ENCODE peak calls at places on chromosome 19, in five cellular contexts. K is Ammon's horn; D is HFFc6; I is stimulated activated CD4-positive, alpha-beta T cell treated with anti-CD3 and anti-CD28 coated beads, Interleukin-1b, Interleukin-23, amount 100 ng/mL, for 24 hours; Y is NCI-H1092 treated with DMSO at 0.1 percent for 48 hours. W is an unnamed sample.

GRCh38 chr19:18297308-18297707 is 15.9 kb upstream of the JUND start:
- DNase-seq in I (no peak), Y (no peak), D (peak), K (no peak), W (no peak)

GRCh38 chr19:37551123-37551993 is 43.2 kb downstream of the ZNF571 start:
- DNase-seq in K (no peak), I (peak), Y (no peak), D (no peak), W (no peak)

GRCh38 chr19:53102186-53102585 is 1.0 kb downstream of the ZNF160 start:
- DNase-seq in Y (no peak), I (no peak), D (no peak), K (peak), W (no peak)

GRCh38 chr19:29660835-29661234 is 4.4 kb upstream of the PLEKHF1 start:
- DNase-seq in Y (no peak), D (no peak), I (no peak), K (no peak), W (no peak)

GRCh38 chr19:50496189-50497029 is 14.6 kb downstream of the JOSD2 start:
- DNase-seq in D (no peak), Y (no peak), I (no peak), K (peak), W (peak)

GRCh38 chr19:54173951-54174817 is 1.2 kb upstream of the TMC4 start:
- DNase-seq in I (no peak), D (no peak), Y (no peak), K (no peak), W (no peak)

GRCh38 chr19:1884291-1884718 is 991 bp downstream of the ABHD17A start:
- DNase-seq in I (no peak), K (no peak), D (no peak), Y (no peak), W (no peak)

GRCh38 chr19:50202962-50203280 is 501 bp upstream of the MYH14 start:
- DNase-seq in K (no peak), D (no peak), Y (no peak), I (no peak), W (no peak)

GRCh38 chr19:54607782-54608150 is 14.3 kb downstream of the LILRA1 start:
- DNase-seq in I (no peak), Y (no peak), K (no peak), D (no peak), W (no peak)

GRCh38 chr19:6825076-6825774 is 52.7 kb downstream of the VAV1 start:
- DNase-seq in I (no peak), Y (no peak), D (no peak), K (no peak), W (peak)

GRCh38 chr19:8610041-8610927 is at the start of gene ADAMTS10:
- DNase-seq in Y (no peak), I (no peak), D (no peak), K (peak), W (no peak)

GRCh38 chr19:43574424-43575155 is 737 bp downstream of the XRCC1 start:
- DNase-seq in Y (no peak), D (no peak), I (no peak), K (no peak), W (no peak)

GRCh38 chr19:35987571-35987896 is 7.5 kb upstream of the SDHAF1 start:
- DNase-seq in Y (no peak), K (no peak), I (no peak), D (no peak), W (no peak)

GRCh38 chr19:3360494-3361383 is 5.6 kb upstream of the NFIC start:
- DNase-seq in D (no peak), K (peak), I (peak), Y (no peak), W (peak)

GRCh38 chr19:12778020-12778904 is 2.9 kb upstream of the HOOK2 start:
- DNase-seq in I (no peak), Y (peak), D (peak), K (no peak), W (peak)

GRCh38 chr19:44807162-44807561 is 1.7 kb upstream of the BCAM start:
- DNase-seq in Y (peak), D (no peak), K (no peak), I (no peak), W (no peak)

GRCh38 chr19:3336680-3337523 is 29.5 kb upstream of the NFIC start:
- DNase-seq in Y (peak), I (no peak), D (no peak), K (peak), W (peak)

GRCh38 chr19:8340341-8341096 is 2.5 kb downstream of the KANK3 start:
- DNase-seq in I (no peak), Y (no peak), K (no peak), D (no peak), W (no peak)

GRCh38 chr19:54430306-54431254 is 15.3 kb downstream of the TTYH1 start:
- DNase-seq in I (no peak), K (peak), D (no peak), Y (peak), W (peak)

GRCh38 chr19:18203863-18204393 is at the start of gene RAB3A:
- DNase-seq in Y (peak), D (peak), K (peak), I (peak), W (peak)

W was measured in sciatic nerve.